ENCODE peak calls at places on chromosomes 3 and 15, in six cellular contexts. U is HFF-Myc, H is stomach, E is astrocyte of the spinal cord, X is adrenal gland, W is cardiac muscle cell. N is an unnamed sample.

GRCh38 chr3:52162250-52162872 is 8.1 kb upstream of the POC1A start:
- DNase-seq in U (no peak), H (no peak), E (no peak), X (no peak), W (no peak), N (no peak)

GRCh38 chr3:111729087-111729846 is 129.8 kb upstream of the PHLDB2 start:
- DNase-seq in U (no peak), H (peak; percentile 33), E (peak; percentile 94), X (peak; percentile 40), W (peak; percentile 75), N (no peak)

GRCh38 chr15:28021281-28022039 is 77.7 kb downstream of the OCA2 start:
- DNase-seq in U (peak; percentile 10), H (no peak), E (peak; percentile 96), X (peak; percentile 92), W (peak; percentile 68), N (no peak)

GRCh38 chr3:108157275-108157674 is 64.9 kb downstream of the IFT57 start:
- DNase-seq in U (no peak), H (no peak), E (no peak), X (no peak), W (no peak), N (no peak)

GRCh38 chr15:55654541-55654940 is 66.4 kb upstream of the PYGO1 start:
- DNase-seq in U (no peak), H (no peak), E (peak; percentile 26), X (no peak), W (peak; percentile 11), N (no peak)

GRCh38 chr3:144127700-144128099 is 156.1 kb downstream of the DIPK2A start:
- DNase-seq in U (no peak), H (no peak), E (no peak), X (no peak), W (no peak), N (no peak)

GRCh38 chr15:91529534-91529933 is 324.0 kb upstream of the SLCO3A1 start:
- DNase-seq in U (no peak), H (no peak), E (no peak), X (no peak), W (no peak), N (no peak)

GRCh38 chr3:195446359-195446758 is 3.5 kb upstream of the ACAP2 start:
- DNase-seq in U (no peak), H (no peak), E (no peak), X (no peak), W (no peak), N (no peak)

GRCh38 chr15:78035861-78036476 is 41.5 kb downstream of the TBC1D2B start:
- DNase-seq in U (no peak), H (no peak), E (no peak), X (no peak), W (no peak), N (no peak)

GRCh38 chr15:85047271-85047948 is 65.8 kb downstream of the PDE8A start:
- DNase-seq in U (peak; percentile 85), H (no peak), E (peak; percentile 97), X (peak; percentile 46), W (peak; percentile 96), N (no peak)

GRCh38 chr15:101407439-101407838 is 82.1 kb downstream of the PCSK6 start:
- DNase-seq in U (no peak), H (peak; percentile 0), E (no peak), X (no peak), W (no peak), N (no peak)

GRCh38 chr3:129277829-129278271 is 820 bp upstream of the HMCES start:
- DNase-seq in U (no peak), H (no peak), E (peak; percentile 14), X (no peak), W (peak; percentile 34), N (no peak)

GRCh38 chr3:73765878-73766564 is 141.3 kb upstream of the PDZRN3 start:
- DNase-seq in U (no peak), H (no peak), E (no peak), X (no peak), W (no peak), N (no peak)

GRCh38 chr3:46399557-46399956 is 7.3 kb downstream of the CCR5AS start:
- DNase-seq in U (no peak), H (no peak), E (no peak), X (no peak), W (no peak), N (no peak)

GRCh38 chr3:72343078-72343477 is 505.2 kb downstream of the SHQ1 start:
- DNase-seq in U (no peak), H (no peak), E (peak; percentile 72), X (no peak), W (no peak), N (no peak)

GRCh38 chr3:71201939-71202338 is 381.6 kb downstream of the FOXP1 start:
- DNase-seq in U (no peak), H (peak; percentile 69), E (peak; percentile 75), X (peak; percentile 61), W (peak; percentile 81), N (no peak)

GRCh38 chr3:116423365-116423764 is 21.9 kb downstream of the LSAMP start:
- DNase-seq in U (no peak), H (no peak), E (peak; percentile 46), X (no peak), W (no peak), N (no peak)

GRCh38 chr3:150407818-150408231 is 273 bp upstream of the TSC22D2 start:
- DNase-seq in U (no peak), H (no peak), E (no peak), X (peak; percentile 96), W (peak; percentile 76), N (peak; percentile 93)

GRCh38 chr3:46107682-46108081 is 80.4 kb upstream of the XCR1 start:
- DNase-seq in U (no peak), H (no peak), E (no peak), X (no peak), W (no peak), N (no peak)

GRCh38 chr3:23942546-23942945 is 2.5 kb upstream of the NR1D2 start:
- DNase-seq in U (no peak), H (no peak), E (no peak), X (no peak), W (no peak), N (no peak)

GRCh38 chr15:93477721-93478120 is 388.7 kb upstream of the RGMA start:
- DNase-seq in U (no peak), H (no peak), E (no peak), X (no peak), W (no peak), N (no peak)

GRCh38 chr3:37163262-37164020 is 10.9 kb downstream of the LRRFIP2 start:
- DNase-seq in U (peak; percentile 99), H (no peak), E (peak; percentile 91), X (no peak), W (peak; percentile 72), N (no peak)

GRCh38 chr3:112640864-112641751 is at the start of gene CCDC80:
- DNase-seq in U (peak; percentile 89), H (no peak), E (peak; percentile 97), X (no peak), W (peak; percentile 95), N (no peak)

GRCh38 chr3:9902372-9903237 is at the start of gene IL17RE:
- DNase-seq in U (no peak), H (peak; percentile 80), E (no peak), X (no peak), W (no peak), N (no peak)

DNA sequence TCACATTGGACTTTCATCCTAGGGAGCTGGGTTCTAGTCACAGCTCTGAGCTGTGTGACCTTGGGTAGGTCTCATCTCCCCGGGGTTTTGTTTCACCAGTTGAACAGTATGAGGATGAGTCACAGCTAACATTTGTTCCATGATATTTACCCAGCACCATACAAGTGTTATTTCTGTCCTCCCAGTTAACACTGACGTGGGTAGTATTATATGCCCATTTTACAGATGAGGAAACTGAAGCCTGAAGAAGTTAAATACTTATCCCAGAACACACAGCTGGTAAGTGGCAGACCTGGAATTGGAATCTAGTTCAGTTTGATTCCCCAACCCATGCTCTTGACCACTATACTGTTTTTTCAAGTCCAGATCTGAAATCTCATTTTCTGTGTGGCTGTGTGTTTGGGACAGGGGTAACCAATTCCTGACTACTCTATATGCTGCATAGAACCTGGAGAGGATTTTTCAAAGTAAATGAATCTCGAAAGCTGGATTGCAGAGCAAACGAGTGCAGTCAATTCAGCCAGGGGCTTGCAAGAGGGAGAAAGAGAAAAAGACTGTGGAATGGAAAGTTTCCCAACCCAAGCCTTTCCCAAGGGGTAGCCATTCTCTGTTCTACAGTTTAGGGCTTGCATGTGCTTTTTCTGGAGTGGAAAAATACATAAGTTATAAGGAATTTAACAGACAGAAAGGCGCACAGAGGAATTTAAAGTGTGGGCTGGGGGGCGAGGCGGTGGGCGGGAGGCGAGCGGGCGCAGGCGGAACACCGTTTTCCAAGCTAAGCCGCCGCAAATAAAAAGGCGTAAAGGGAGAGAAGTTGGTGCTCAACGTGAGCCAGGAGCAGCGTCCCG is 684 bp upstream of the RARB start:
- DNase-seq in U (no peak), H (no peak), E (peak; percentile 61), X (no peak), W (peak; percentile 63), N (no peak)
- H3K4me3 ChIP-seq in U (peak overlapping the region; percentile 47), H (peak overlapping the region; percentile 49), E (peak overlapping the region; percentile 47), X (peak overlapping the region; percentile 37), W (peak overlapping the region; percentile 81), N (no peak overlapping the region)

GRCh38 chr3:114879059-114880031 is 267.7 kb downstream of the ZBTB20 start:
- DNase-seq in U (no peak), H (no peak), E (peak; percentile 62), X (peak; percentile 23), W (peak; percentile 41), N (no peak)
- H3K4me3 ChIP-seq in U (no peak overlapping the region), H (no peak overlapping the region), E (no peak overlapping the region), X (no peak overlapping the region), W (no peak overlapping the region), N (no peak overlapping the region)

DNA sequence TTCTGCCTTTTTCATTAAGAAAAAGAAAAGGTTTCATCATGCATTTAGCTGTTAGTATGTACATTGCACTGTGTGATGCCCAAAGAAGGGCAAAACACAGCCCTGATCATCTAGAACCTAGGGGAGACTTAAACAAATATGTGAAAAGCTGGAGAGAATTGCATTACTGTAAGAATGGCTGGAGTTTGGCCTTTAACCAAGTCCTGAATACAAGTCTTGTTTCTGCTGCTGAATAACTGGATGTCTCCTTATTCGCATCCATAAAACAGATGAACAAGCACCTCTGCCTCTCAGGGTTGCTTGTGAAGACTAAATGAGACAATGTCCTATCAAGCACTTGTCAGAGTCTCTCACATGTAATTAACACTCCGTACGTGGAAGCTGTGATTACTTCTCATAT is 233.4 kb upstream of the LRTM1 start:
- DNase-seq in U (no peak), H (no peak), E (peak; percentile 65), X (no peak), W (peak; percentile 36), N (no peak)
- H3K4me3 ChIP-seq in U (no peak overlapping the region), H (no peak overlapping the region), E (no peak overlapping the region), X (no peak overlapping the region), W (no peak overlapping the region), N (no peak overlapping the region)

DNA sequence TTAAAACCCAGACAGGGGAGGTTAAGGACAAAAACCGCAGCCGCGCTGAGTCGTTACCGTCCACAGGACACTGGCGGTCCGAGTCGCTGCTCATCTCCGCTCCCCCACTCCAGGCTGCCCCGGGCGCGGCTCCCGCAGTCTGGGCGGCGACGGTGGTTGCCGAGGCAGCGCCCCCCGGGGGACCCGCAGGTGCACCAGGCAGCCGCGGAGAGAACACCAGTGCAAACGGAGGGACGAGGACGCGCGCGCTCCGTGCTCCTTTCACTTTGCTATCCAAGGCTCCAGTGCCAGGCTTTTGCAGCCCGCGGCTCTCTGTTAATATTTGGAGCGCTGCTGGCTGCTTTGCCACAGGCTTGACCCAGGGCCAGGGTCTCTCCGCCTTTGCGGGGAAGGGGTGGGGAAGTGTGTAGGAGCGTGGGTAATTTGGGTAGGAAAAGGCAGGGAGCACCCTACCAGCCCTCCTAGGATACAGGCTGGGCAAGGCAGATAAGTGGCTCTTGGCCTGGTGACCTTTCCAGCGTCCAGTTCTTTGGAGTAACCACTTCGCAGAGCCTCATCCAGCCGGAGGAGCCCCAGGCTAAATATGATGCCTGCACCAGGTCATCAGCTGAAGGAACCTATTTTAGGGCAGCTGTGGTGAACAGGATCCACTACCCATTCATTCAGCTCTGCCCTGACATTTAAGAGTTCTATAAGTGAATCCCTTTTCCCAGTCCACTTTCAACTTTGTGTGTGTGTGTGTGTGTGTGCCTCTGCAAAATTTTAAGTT is at the start of gene GADL1:
- DNase-seq in U (no peak), H (peak; percentile 29), E (peak; percentile 15), X (peak; percentile 38), W (peak; percentile 21), N (no peak)
- H3K4me3 ChIP-seq in U (peak within 1 kb of the TSS; percentile 44), H (peak within 1 kb of the TSS; percentile 58), E (peak within 1 kb of the TSS; percentile 50), X (peak within 1 kb of the TSS; percentile 23), W (peak within 1 kb of the TSS; percentile 41), N (peak within 1 kb of the TSS; percentile 52)

N was measured in effector memory CD4-positive, alpha-beta T cell.